ENCODE peak calls at places on chromosomes 4 and X, in nine cellular contexts. J, P, K, H, B, R, G, V and A are unnamed samples.

GRCh38 chr4:17284323-17285175 is 227.3 kb downstream of the QDPR start:
- DNase-seq in R (no peak), B (no peak), J (peak; percentile 9), H (no peak), V (no peak), K (peak; percentile 5), P (no peak), G (no peak), A (no peak)

GRCh38 chr4:8176547-8177399 is 18.2 kb upstream of the ABLIM2 start:
- DNase-seq in V (peak; percentile 69), B (peak; percentile 74), P (no peak), K (peak; percentile 75), G (peak; percentile 63), J (peak; percentile 63), R (peak; percentile 42), H (no peak), A (peak; percentile 94)

GRCh38 chr4:52507774-52508173 is 151.3 kb downstream of the USP46 start:
- DNase-seq in P (no peak), R (no peak), B (no peak), G (no peak), K (no peak), H (no peak), J (peak; percentile 56), V (no peak), A (no peak)

GRCh38 chrX:47752685-47753084 is 84.0 kb upstream of the ZNF81 start:
- DNase-seq in R (no peak), B (no peak), P (no peak), J (no peak), G (no peak), K (no peak), V (no peak), H (no peak), A (no peak)

GRCh38 chrX:70289168-70289792 is 447 bp downstream of the PDZD11 start:
- DNase-seq in J (no peak), P (no peak), K (peak; percentile 64), R (peak; percentile 3), B (no peak), V (no peak), G (no peak), H (no peak), A (no peak)

GRCh38 chrX:134717698-134718328 is 59.5 kb upstream of the PLAC1 start:
- DNase-seq in H (no peak), R (no peak), B (no peak), K (peak; percentile 61), J (no peak), V (no peak), P (no peak), G (no peak), A (no peak)

GRCh38 chr4:54661686-54662085 is 3.9 kb downstream of the KIT start:
- DNase-seq in J (no peak), V (no peak), P (no peak), H (no peak), K (peak; percentile 95), G (peak; percentile 50), B (no peak), R (peak; percentile 43), A (no peak)

GRCh38 chrX:138034136-138034535 is 468.2 kb downstream of the ZIC3 start:
- DNase-seq in V (peak; percentile 0), J (no peak), H (no peak), P (no peak), G (no peak), B (no peak), K (no peak), R (no peak), A (peak; percentile 39)

GRCh38 chr4:16967722-16968121 is 69.3 kb upstream of the LDB2 start:
- DNase-seq in V (no peak), P (no peak), R (no peak), J (peak; percentile 20), K (peak; percentile 60), H (peak; percentile 76), B (peak; percentile 63), G (peak; percentile 19), A (no peak)

GRCh38 chr4:32488690-32489089 is 1768.5 kb downstream of the PCDH7 start:
- DNase-seq in H (no peak), G (peak; percentile 28), J (no peak), R (peak; percentile 63), P (no peak), B (no peak), V (no peak), K (peak; percentile 3), A (no peak)

GRCh38 chrX:138925330-138925729 is 213.8 kb upstream of the FGF13 start:
- DNase-seq in R (peak; percentile 83), G (peak; percentile 87), V (no peak), K (peak; percentile 92), P (no peak), J (no peak), B (peak; percentile 49), H (no peak), A (no peak)

GRCh38 chr4:78940752-78941151 is 1.5 kb upstream of the PAQR3 start:
- DNase-seq in K (no peak), H (no peak), V (no peak), J (no peak), B (no peak), R (no peak), P (no peak), G (no peak), A (no peak)

GRCh38 chrX:70033348-70033747 is 16.4 kb downstream of the AWAT2 start:
- DNase-seq in H (no peak), P (no peak), B (no peak), R (no peak), V (peak; percentile 27), K (peak; percentile 48), J (no peak), G (peak; percentile 40), A (peak; percentile 61)

GRCh38 chr4:4864940-4865704 is 5.7 kb downstream of the MSX1 start:
- DNase-seq in G (no peak), K (no peak), P (no peak), H (no peak), B (peak; percentile 42), R (no peak), J (no peak), V (no peak), A (peak; percentile 77)

GRCh38 chr4:4866833-4867744 is 7.6 kb downstream of the MSX1 start:
- DNase-seq in H (no peak), V (no peak), K (no peak), R (no peak), G (no peak), P (no peak), J (peak; percentile 36), B (peak; percentile 77), A (peak; percentile 94)

GRCh38 chr4:4864443-4864939 is 5.0 kb downstream of the MSX1 start:
- DNase-seq in V (no peak), J (no peak), K (no peak), R (no peak), P (no peak), G (no peak), H (no peak), B (no peak), A (peak; percentile 43)

GRCh38 chr4:4866124-4866832 is 6.8 kb downstream of the MSX1 start:
- DNase-seq in J (no peak), P (peak; percentile 44), K (no peak), V (peak; percentile 64), G (no peak), R (no peak), B (peak; percentile 33), H (no peak), A (peak; percentile 79)

GRCh38 chr4:4865705-4866123 is 6.2 kb downstream of the MSX1 start:
- DNase-seq in P (no peak), J (no peak), K (no peak), G (no peak), B (peak; percentile 37), V (peak; percentile 18), R (no peak), H (no peak), A (peak; percentile 87)
- H3K4me3 ChIP-seq in P (peak overlapping the region; percentile 53), J (peak overlapping the region; percentile 25), K (peak overlapping the region; percentile 57), G (peak overlapping the region; percentile 8), B (peak overlapping the region; percentile 49), V (peak overlapping the region; percentile 65), R (no peak overlapping the region), H (peak overlapping the region; percentile 25), A (peak overlapping the region; percentile 23)

DNA sequence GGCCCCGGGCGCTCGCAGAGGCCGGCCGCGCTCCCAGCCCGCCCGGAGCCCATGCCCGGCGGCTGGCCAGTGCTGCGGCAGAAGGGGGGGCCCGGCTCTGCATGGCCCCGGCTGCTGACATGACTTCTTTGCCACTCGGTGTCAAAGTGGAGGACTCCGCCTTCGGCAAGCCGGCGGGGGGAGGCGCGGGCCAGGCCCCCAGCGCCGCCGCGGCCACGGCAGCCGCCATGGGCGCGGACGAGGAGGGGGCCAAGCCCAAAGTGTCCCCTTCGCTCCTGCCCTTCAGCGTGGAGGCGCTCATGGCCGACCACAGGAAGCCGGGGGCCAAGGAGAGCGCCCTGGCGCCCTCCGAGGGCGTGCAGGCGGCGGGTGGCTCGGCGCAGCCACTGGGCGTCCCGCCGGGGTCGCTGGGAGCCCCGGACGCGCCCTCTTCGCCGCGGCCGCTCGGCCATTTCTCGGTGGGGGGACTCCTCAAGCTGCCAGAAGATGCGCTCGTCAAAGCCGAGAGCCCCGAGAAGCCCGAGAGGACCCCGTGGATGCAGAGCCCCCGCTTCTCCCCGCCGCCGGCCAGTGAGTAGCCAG is 425 bp downstream of the MSX1 start:
- DNase-seq in J (no peak), H (no peak), R (no peak), V (peak; percentile 53), K (peak; percentile 66), P (no peak), B (peak; percentile 57), G (no peak), A (peak; percentile 77)
- H3K27me3 ChIP-seq in J (peaks cover 76% of the 10 kb centered on the region), H (no peaks in the 10 kb centered on the region), R (peaks cover 75% of the 10 kb centered on the region), V (no peaks in the 10 kb centered on the region), K (no peaks in the 10 kb centered on the region), P (no peaks in the 10 kb centered on the region), B (peaks cover 100% of the 10 kb centered on the region), G (peaks cover 24% of the 10 kb centered on the region), A (peaks cover 97% of the 10 kb centered on the region)

GRCh38 chr4:73853718-73854473 is 800 bp downstream of the PF4V1 start:
- DNase-seq in V (no peak), P (no peak), B (no peak), H (no peak), R (no peak), G (no peak), J (no peak), K (no peak), A (no peak)

GRCh38 chr4:73851293-73851692 is 1.8 kb upstream of the PF4V1 start:
- DNase-seq in R (no peak), P (no peak), J (no peak), B (no peak), G (no peak), H (no peak), V (no peak), K (no peak), A (no peak)

GRCh38 chr4:73852771-73853170 is 325 bp upstream of the PF4V1 start:
- DNase-seq in V (no peak), H (no peak), B (no peak), J (no peak), G (no peak), R (no peak), P (no peak), K (no peak), A (no peak)

GRCh38 chr4:73855406-73855805 is 2.3 kb downstream of the PF4V1 start:
- DNase-seq in V (no peak), B (no peak), R (peak; percentile 57), J (no peak), P (no peak), G (no peak), H (no peak), K (no peak), A (no peak)

GRCh38 chr4:73853246-73853704 is at the start of gene PF4V1:
- DNase-seq in R (no peak), H (peak; percentile 74), G (no peak), K (peak; percentile 61), B (peak; percentile 63), V (no peak), J (no peak), P (peak; percentile 6), A (peak; percentile 70)
- H3K4me3 ChIP-seq in R (peak within 1 kb of the TSS; percentile 13), H (no peak within 1 kb of the TSS), G (no peak within 1 kb of the TSS), K (peak within 1 kb of the TSS; percentile 44), B (no peak within 1 kb of the TSS), V (no peak within 1 kb of the TSS), J (no peak within 1 kb of the TSS), P (no peak within 1 kb of the TSS), A (peak within 1 kb of the TSS; percentile 15)

GRCh38 chr4:121952290-121952689 is 430 bp upstream of the TRPC3 start:
- DNase-seq in G (no peak), B (no peak), P (no peak), H (no peak), V (no peak), K (no peak), J (no peak), R (no peak), A (no peak)
- H3K27me3 ChIP-seq in G (peaks cover 3% of the 10 kb centered on the region), B (peaks cover 47% of the 10 kb centered on the region), P (no peaks in the 10 kb centered on the region), H (peaks cover 2% of the 10 kb centered on the region), V (no peaks in the 10 kb centered on the region), K (peaks cover 68% of the 10 kb centered on the region), J (peaks cover 19% of the 10 kb centered on the region), R (peaks cover 33% of the 10 kb centered on the region), A (peaks cover 51% of the 10 kb centered on the region)